ENCODE peak calls at places on chromosomes 11 and 22, in four cellular contexts. X, K, M and U are unnamed samples.

GRCh38 chr11:12750181-12750580 is 76.0 kb downstream of the TEAD1 start:
- DNase-seq in X (no peak), K (no peak), M (no peak), U (no peak)

GRCh38 chr22:36042240-36042639 is 13.6 kb upstream of the RBFOX2 start:
- DNase-seq in X (no peak), K (no peak), M (no peak), U (no peak)

GRCh38 chr11:115959098-115959497 is 454.9 kb upstream of the CADM1 start:
- DNase-seq in X (no peak), K (no peak), M (peak; percentile 16), U (no peak)

GRCh38 chr22:23153994-23154393 is 8.7 kb downstream of the RAB36 start:
- DNase-seq in X (no peak), K (no peak), M (no peak), U (peak; percentile 34)

GRCh38 chr11:1415631-1416030 is 25.9 kb downstream of the BRSK2 start:
- DNase-seq in X (no peak), K (no peak), M (no peak), U (no peak)

GRCh38 chr11:8784936-8785335 is 102.3 kb downstream of the RPL27A start:
- DNase-seq in X (no peak), K (no peak), M (no peak), U (no peak)

GRCh38 chr11:64400096-64400495 is 41.1 kb downstream of the RPS6KA4 start:
- DNase-seq in X (peak; percentile 62), K (no peak), M (no peak), U (no peak)

GRCh38 chr11:95937358-95937757 is 13.5 kb upstream of the MTMR2 start:
- DNase-seq in X (no peak), K (no peak), M (peak; percentile 29), U (no peak)

GRCh38 chr11:78039391-78039918 is 16.4 kb upstream of the KCTD14 start:
- DNase-seq in X (no peak), K (no peak), M (no peak), U (no peak)

GRCh38 chr11:72493426-72494108 is 59.2 kb upstream of the CLPB start:
- DNase-seq in X (peak; percentile 76), K (no peak), M (no peak), U (no peak)

GRCh38 chr22:39090426-39091064 is 6.5 kb upstream of the APOBEC3H start:
- DNase-seq in X (no peak), K (no peak), M (no peak), U (no peak)

GRCh38 chr22:49965291-49966040 is 4.9 kb downstream of the PIM3 start:
- DNase-seq in X (no peak), K (no peak), M (no peak), U (peak; percentile 11)

GRCh38 chr11:17414317-17414737 is 25.9 kb upstream of the KCNJ11 start:
- DNase-seq in X (no peak), K (no peak), M (no peak), U (no peak)

GRCh38 chr11:30016588-30017363 is at the start of gene KCNA4:
- DNase-seq in X (peak; percentile 39), K (no peak), M (no peak), U (peak; percentile 68)

GRCh38 chr11:12211331-12212065 is 101.1 kb downstream of the MICAL2 start:
- DNase-seq in X (no peak), K (no peak), M (no peak), U (no peak)

GRCh38 chr11:73240190-73240781 is 22.2 kb downstream of the P2RY2 start:
- DNase-seq in X (no peak), K (no peak), M (no peak), U (no peak)

GRCh38 chr11:77206264-77207018 is 78.4 kb downstream of the MYO7A start:
- DNase-seq in X (no peak), K (no peak), M (no peak), U (no peak)

GRCh38 chr11:7572001-7572712 is 58.4 kb downstream of the PPFIBP2 start:
- DNase-seq in X (no peak), K (no peak), M (peak; percentile 90), U (no peak)

GRCh38 chr22:17597217-17597616 is 31.3 kb downstream of the ATP6V1E1 start:
- DNase-seq in X (no peak), K (no peak), M (no peak), U (no peak)

GRCh38 chr22:31695423-31695822 is 33.4 kb upstream of the PISD start:
- DNase-seq in X (no peak), K (no peak), M (no peak), U (no peak)

GRCh38 chr22:30217698-30218565 is 28.6 kb downstream of the LIF start:
- DNase-seq in X (no peak), K (no peak), M (no peak), U (no peak)

GRCh38 chr11:70727899-70728620 is 329.7 kb downstream of the CTTN start:
- DNase-seq in X (no peak), K (no peak), M (no peak), U (no peak)

GRCh38 chr11:75263944-75264349 is 23.4 kb downstream of the TPBGL start:
- DNase-seq in X (no peak), K (no peak), M (no peak), U (no peak)

GRCh38 chr11:132402056-132402684 is 1031.8 kb downstream of the NTM start:
- DNase-seq in X (no peak), K (peak; percentile 24), M (no peak), U (peak; percentile 71)

GRCh38 chr22:43088979-43089717 is at the start of gene TTLL1:
- DNase-seq in X (peak; percentile 89), K (peak; percentile 27), M (peak; percentile 82), U (peak; percentile 93)

GRCh38 chr11:118476676-118477075 is 40.4 kb downstream of the KMT2A start:
- DNase-seq in X (no peak), K (no peak), M (no peak), U (no peak)

GRCh38 chr11:125315088-125315740 is 150.7 kb downstream of the PKNOX2 start:
- DNase-seq in X (no peak), K (no peak), M (no peak), U (no peak)

GRCh38 chr22:39355080-39355479 is 5.3 kb downstream of the SYNGR1 start:
- DNase-seq in X (no peak), K (no peak), M (no peak), U (no peak)

GRCh38 chr11:134132808-134133207 is 63.9 kb downstream of the JAM3 start:
- DNase-seq in X (no peak), K (no peak), M (no peak), U (no peak)

DNA sequence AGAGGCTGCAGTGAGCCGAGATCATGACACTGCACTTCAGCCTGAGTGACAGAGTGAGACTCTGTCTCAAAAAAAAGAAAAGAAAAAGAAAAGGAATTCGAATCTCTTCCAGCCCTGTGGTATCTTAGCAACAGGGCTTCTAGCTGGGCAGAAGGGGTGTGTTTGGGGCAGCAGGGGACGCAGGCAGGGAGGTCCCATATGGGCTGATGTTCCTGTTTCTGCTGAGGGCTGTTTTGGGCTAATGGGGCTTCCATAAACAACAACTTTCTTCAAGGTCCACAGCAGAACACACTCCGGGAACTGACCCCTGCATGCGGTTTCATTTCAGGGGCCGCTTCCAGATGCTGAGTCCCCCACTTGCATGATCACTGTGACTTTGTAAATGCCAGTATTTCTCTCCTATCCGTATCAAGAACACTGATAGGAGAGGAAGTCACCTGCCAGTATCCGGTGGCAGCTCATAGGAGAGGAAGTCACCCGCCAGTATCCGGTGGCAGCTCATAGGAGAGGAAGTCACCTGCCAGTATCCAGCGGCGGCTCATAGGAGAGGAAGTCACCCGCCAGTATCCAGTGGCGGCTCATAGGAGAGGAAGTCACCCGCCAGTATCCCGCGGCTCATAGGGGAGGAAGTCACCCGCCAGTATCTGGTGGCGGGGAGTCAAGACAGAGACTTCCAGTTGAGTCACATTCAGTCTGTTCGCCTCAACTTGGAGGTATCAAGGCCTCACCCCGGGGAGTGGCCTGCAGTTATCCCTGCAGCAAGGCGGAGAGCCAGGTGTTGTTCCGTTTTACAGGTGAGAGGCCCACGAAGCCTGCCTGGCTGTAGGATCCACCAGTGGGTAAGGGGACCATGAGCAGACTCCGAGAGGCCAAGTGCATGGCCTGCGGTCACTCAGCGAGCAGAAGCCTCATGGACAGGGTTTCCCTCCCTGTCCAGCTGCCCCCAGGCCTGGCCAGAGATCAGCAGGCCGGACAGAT is 8.3 kb upstream of the FGF19 start:
- DNase-seq in X (no peak), K (no peak), M (no peak), U (no peak)
- TF ChIP-seq NR2C2 in X (no peak), K (no peak), M (no peak), U (no peak)

GRCh38 chr22:20315337-20316216 is 4.3 kb downstream of the DGCR6L start:
- DNase-seq in X (no peak), K (no peak), M (no peak), U (no peak)

GRCh38 chr22:20316844-20317401 is 2.9 kb downstream of the DGCR6L start:
- DNase-seq in X (no peak), K (no peak), M (no peak), U (peak; percentile 7)

GRCh38 chr22:20316217-20316843 is 3.5 kb downstream of the DGCR6L start:
- DNase-seq in X (no peak), K (no peak), M (no peak), U (peak; percentile 6)

DNA sequence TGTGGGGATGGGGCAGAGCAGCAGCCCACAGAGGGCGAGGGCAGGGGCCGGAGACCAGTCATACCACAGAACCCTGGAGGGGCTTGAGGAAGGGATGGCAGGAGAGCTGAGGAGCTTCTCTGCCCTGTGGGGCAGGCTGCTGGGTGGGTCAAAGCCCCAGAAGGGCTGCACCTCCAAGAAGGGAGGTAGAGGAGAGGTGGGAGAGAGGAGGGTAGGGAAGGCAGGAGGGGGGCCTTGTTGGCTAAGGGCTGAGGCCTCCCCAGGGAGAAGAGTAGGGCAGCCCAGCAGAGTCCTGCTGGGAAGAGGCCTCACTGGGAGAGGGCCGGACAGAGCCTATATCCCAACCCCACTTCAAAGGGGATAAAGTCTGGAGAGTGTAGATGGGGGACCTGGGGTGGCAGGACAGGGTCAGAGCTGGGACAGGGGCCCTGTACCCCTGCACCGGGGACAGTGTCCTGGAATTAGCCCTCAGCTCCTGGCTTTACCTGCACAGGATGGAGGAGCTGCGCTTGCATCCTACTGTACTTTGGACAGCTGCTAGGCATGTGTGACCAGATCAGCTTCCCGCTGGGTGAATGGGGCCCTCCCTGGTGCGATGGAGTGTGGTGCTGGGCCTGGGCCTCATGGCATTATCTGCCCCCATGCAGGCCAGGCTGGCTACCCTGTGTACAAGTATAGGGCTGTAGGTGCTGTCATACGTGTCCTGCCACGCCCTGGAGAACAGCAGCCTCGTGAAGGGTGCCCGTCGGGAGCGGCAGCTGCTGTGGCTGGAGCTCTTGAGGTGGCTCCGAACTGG is 7.3 kb downstream of the DGCR6L start:
- DNase-seq in X (peak; percentile 35), K (no peak), M (no peak), U (peak; percentile 4)
- TF ChIP-seq ESRRA in X (no peak), K (no peak), M (no peak), U (no peak)

GRCh38 chr11:43935131-43935979 is 7.1 kb upstream of the C11orf96 start:
- DNase-seq in X (no peak), K (no peak), M (no peak), U (no peak)

GRCh38 chr11:43934359-43935130 is 7.9 kb upstream of the C11orf96 start:
- DNase-seq in X (no peak), K (no peak), M (no peak), U (no peak)

GRCh38 chr11:43933226-43933607 is 9.2 kb upstream of the C11orf96 start:
- DNase-seq in X (no peak), K (no peak), M (no peak), U (no peak)

GRCh38 chr11:43931717-43932039 is 10.8 kb upstream of the C11orf96 start:
- DNase-seq in X (no peak), K (no peak), M (no peak), U (no peak)

GRCh38 chr11:43933608-43934358 is 8.7 kb upstream of the C11orf96 start:
- DNase-seq in X (no peak), K (no peak), M (no peak), U (no peak)
- TF ChIP-seq SP1 in X (no peak), K (no peak), M (no peak), U (no peak)

GRCh38 chr22:25896098-25896497 is 154.1 kb downstream of the MYO18B start:
- DNase-seq in X (no peak), K (no peak), M (peak; percentile 9), U (no peak)
- TF ChIP-seq NR2C2 in X (no peak), K (no peak), M (no peak), U (no peak)